ENCODE peak calls at places on chromosomes 3 and 15, in four cellular contexts. S is upper lobe of left lung, H is GM23338, I is stomach. C is an unnamed sample.

GRCh38 chr15:85800460-85801123 is 5.9 kb upstream of the KLHL25 start:
- DNase-seq in S (no peak), H (peak; percentile 38), I (peak; percentile 91), C (no peak)

GRCh38 chr3:185926445-185926844 is 11.4 kb downstream of the TRA2B start:
- DNase-seq in S (no peak), H (no peak), I (no peak), C (no peak)

GRCh38 chr15:38074029-38074428 is 139.6 kb downstream of the TMCO5A start:
- DNase-seq in S (no peak), H (no peak), I (no peak), C (no peak)

GRCh38 chr3:124439586-124439985 is 290.7 kb upstream of the UMPS start:
- DNase-seq in S (no peak), H (peak; percentile 21), I (no peak), C (no peak)

GRCh38 chr3:110894574-110894973 is 177.0 kb upstream of the NECTIN3 start:
- DNase-seq in S (no peak), H (no peak), I (no peak), C (no peak)

GRCh38 chr3:149388001-149388435 is 10.6 kb upstream of the TM4SF1 start:
- DNase-seq in S (no peak), H (no peak), I (no peak), C (no peak)

GRCh38 chr3:54999159-54999558 is 71.3 kb upstream of the LRTM1 start:
- DNase-seq in S (no peak), H (peak; percentile 92), I (no peak), C (no peak)

GRCh38 chr3:37993811-37994638 is 3.4 kb downstream of the VILL start:
- DNase-seq in S (peak; percentile 93), H (peak; percentile 80), I (peak; percentile 52), C (no peak)

GRCh38 chr3:12195231-12195630 is 36.5 kb upstream of the TIMP4 start:
- DNase-seq in S (no peak), H (peak; percentile 45), I (no peak), C (no peak)

GRCh38 chr3:158789592-158789991 is 12.3 kb upstream of the MFSD1 start:
- DNase-seq in S (no peak), H (no peak), I (no peak), C (no peak)

GRCh38 chr15:82305621-82306048 is 43.0 kb downstream of the SAXO2 start:
- DNase-seq in S (no peak), H (no peak), I (no peak), C (no peak)

GRCh38 chr15:45612790-45613415 is 21.9 kb upstream of the SQOR start:
- DNase-seq in S (no peak), H (no peak), I (no peak), C (no peak)

GRCh38 chr3:136464502-136464901 is 214.4 kb downstream of the PCCB start:
- DNase-seq in S (no peak), H (no peak), I (no peak), C (no peak)

GRCh38 chr15:75904241-75904631 is 558 bp downstream of the FBXO22 start:
- DNase-seq in S (no peak), H (peak; percentile 65), I (peak; percentile 29), C (peak; percentile 72)

GRCh38 chr15:52071570-52071969 is 41.0 kb downstream of the BCL2L10 start:
- DNase-seq in S (no peak), H (no peak), I (peak; percentile 71), C (no peak)

GRCh38 chr15:62816342-62817059 is 226.0 kb upstream of the TPM1 start:
- DNase-seq in S (no peak), H (no peak), I (no peak), C (no peak)

GRCh38 chr15:60795889-60796288 is 316.9 kb upstream of the ICE2 start:
- DNase-seq in S (no peak), H (no peak), I (no peak), C (no peak)

GRCh38 chr15:57589276-57590073 is 2.2 kb upstream of the MYZAP start:
- DNase-seq in S (no peak), H (no peak), I (no peak), C (no peak)

GRCh38 chr15:95277266-95277665 is 1045.9 kb downstream of the MCTP2 start:
- DNase-seq in S (no peak), H (no peak), I (no peak), C (no peak)

GRCh38 chr3:150149651-150150051 is 179.0 kb upstream of the PFN2 start:
- DNase-seq in S (no peak), H (no peak), I (no peak), C (no peak)

GRCh38 chr3:156547637-156548036 is 7.3 kb downstream of the SSR3 start:
- DNase-seq in S (no peak), H (no peak), I (no peak), C (no peak)

GRCh38 chr15:92981333-92981732 is 81.2 kb downstream of the CHD2 start:
- DNase-seq in S (no peak), H (no peak), I (no peak), C (no peak)

GRCh38 chr3:129313415-129313982 is 34.8 kb downstream of the HMCES start:
- DNase-seq in S (no peak), H (no peak), I (no peak), C (peak; percentile 69)

GRCh38 chr3:192449036-192449435 is 278.3 kb downstream of the FGF12 start:
- DNase-seq in S (no peak), H (peak; percentile 54), I (no peak), C (no peak)

GRCh38 chr3:192645437-192645836 is 81.9 kb downstream of the FGF12 start:
- DNase-seq in S (no peak), H (no peak), I (no peak), C (no peak)

GRCh38 chr15:34855397-34855796 is 60.0 kb upstream of the ACTC1 start:
- DNase-seq in S (no peak), H (no peak), I (no peak), C (no peak)

GRCh38 chr3:53077476-53078220 is 31.8 kb upstream of the SFMBT1 start:
- DNase-seq in S (no peak), H (no peak), I (no peak), C (no peak)

GRCh38 chr3:195071011-195071728 is 199.8 kb downstream of the XXYLT1 start:
- DNase-seq in S (no peak), H (no peak), I (peak; percentile 24), C (no peak)

GRCh38 chr15:90482124-90483011 is 47.4 kb upstream of the CRTC3 start:
- DNase-seq in S (no peak), H (peak; percentile 67), I (peak; percentile 53), C (no peak)

DNA sequence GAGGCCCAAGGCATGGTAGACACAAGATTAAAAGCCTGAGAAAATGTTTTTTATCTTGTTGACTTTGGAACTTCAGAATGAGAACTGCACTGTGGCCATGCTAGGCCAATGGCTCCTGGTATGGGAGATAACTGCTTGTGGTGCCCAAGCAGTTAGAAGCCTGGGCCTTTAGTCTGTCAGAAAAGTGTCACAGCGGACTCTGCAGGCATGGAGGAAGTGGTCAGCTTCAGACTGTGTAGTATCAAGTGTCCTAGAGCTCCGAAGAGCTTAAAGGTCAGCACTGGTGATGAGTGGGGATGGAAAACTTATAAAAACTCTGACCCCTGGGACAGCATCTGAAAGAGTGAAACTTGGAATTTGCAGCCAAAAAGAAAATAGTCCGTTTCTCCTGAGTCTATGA is 11.8 kb downstream of the FYCO1 start:
- DNase-seq in S (no peak), H (no peak), I (no peak), C (no peak)
- TF ChIP-seq CTCF in S (no peak), H (no peak), I (no peak), C (no peak)

GRCh38 chr15:91520848-91521247 is 332.7 kb upstream of the SLCO3A1 start:
- DNase-seq in S (no peak), H (no peak), I (no peak), C (no peak)

GRCh38 chr15:91524534-91524933 is 329.0 kb upstream of the SLCO3A1 start:
- DNase-seq in S (no peak), H (no peak), I (no peak), C (no peak)

GRCh38 chr15:91521996-91522395 is 331.5 kb upstream of the SLCO3A1 start:
- DNase-seq in S (no peak), H (no peak), I (no peak), C (no peak)

GRCh38 chr15:91525746-91526145 is 327.8 kb upstream of the SLCO3A1 start:
- DNase-seq in S (no peak), H (no peak), I (no peak), C (no peak)

DNA sequence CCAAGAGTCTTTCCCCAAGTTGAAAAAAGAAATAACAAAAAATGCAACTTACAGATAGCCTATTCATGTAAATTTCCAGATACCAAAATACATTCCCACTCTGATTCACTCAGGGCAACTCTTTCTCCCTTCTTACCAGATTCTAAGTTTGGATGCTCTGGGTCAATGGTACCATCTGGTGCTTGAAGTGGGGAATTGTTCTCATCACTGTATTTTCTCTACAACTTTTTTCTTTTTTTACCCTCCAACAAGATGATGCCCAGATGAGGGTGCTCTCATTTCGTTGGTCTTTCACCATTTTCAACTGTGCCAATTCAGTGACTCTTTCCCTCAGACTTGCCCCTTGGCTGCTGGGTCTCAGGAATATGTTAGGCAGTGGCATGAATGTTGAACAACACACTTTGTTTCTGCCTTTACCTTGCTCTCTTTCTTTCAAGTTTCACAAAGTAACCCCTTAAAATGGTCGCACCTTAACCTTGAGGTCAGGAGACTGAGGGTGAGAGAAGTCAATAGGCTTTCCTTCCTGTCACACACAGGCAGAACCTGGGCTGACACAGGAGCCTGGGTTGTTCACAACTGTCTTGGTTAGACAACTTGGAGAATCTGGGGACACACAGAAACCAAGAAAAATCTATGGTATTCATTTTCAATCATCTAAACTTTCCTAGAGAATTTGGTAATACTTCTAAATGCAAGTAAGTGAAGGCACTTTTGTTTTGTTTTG is 330.7 kb upstream of the SLCO3A1 start:
- DNase-seq in S (no peak), H (peak; percentile 20), I (no peak), C (no peak)
- TF ChIP-seq CTCF in S (no peak), H (peak; percentile 57), I (peak; percentile 57), C (peak; percentile 29)

GRCh38 chr15:41948499-41948898 is 23.9 kb downstream of the EHD4 start:
- DNase-seq in S (no peak), H (no peak), I (no peak), C (no peak)

GRCh38 chr15:41950127-41950483 is 22.3 kb downstream of the EHD4 start:
- DNase-seq in S (no peak), H (peak; percentile 43), I (no peak), C (no peak)

GRCh38 chr15:41950505-41950904 is 21.9 kb downstream of the EHD4 start:
- DNase-seq in S (no peak), H (no peak), I (no peak), C (no peak)

GRCh38 chr15:41951571-41951970 is 20.8 kb downstream of the EHD4 start:
- DNase-seq in S (no peak), H (no peak), I (no peak), C (no peak)

DNA sequence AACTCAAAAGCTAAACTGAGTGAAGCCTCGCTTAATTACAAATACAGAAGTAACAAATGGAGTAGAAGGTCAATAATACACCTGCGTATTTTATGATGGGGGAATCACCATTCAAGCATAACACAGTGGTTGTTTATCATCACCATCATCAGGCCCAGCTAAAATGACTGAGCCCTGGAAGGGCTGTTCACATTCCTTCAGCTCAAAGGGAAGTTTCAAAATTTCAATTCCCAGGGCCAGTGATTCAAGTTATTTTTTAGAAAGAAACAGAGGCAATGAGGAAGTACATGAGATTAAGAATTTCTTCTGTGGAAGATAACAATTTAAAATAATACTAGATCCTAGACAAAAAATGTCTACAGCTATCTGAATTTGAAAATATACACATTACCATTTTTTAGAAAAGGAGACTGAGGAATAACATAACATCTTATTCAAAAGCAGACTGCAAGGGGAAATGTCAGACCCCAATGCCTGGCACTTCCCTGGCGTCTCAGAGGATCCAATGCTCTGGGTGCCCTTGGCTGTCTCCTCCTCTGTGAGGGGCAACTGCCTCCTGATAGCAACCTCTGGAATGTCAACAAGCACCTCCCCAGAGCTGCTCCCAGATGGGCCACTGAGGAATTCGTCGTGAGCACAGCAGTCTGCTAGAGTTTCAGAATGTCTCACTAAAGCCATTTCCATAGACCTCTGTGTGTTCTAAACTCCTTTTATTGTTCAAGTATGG is 22.8 kb downstream of the EHD4 start:
- DNase-seq in S (no peak), H (peak; percentile 58), I (no peak), C (no peak)
- TF ChIP-seq CTCF in S (no peak), H (no peak), I (no peak), C (no peak)

GRCh38 chr15:48334260-48334659 is 3.0 kb downstream of the DUT start:
- DNase-seq in S (no peak), H (peak; percentile 33), I (no peak), C (no peak)
- TF ChIP-seq CTCF in S (no peak), H (peak; percentile 55), I (no peak), C (no peak)

C was measured in type B pancreatic cell.